ENCODE peak calls at places on chromosomes 16 and 17, in seven cellular contexts. K is activated T-helper 1 cell treated with Interleukin-2 at 50 U/mL for 16 hours, J is kidney, C is left ventricle myocardium inferior, T is dermis microvascular lymphatic vessel endothelial cell, Q is erythroblast, S is stomach. X is an unnamed sample.

GRCh38 chr17:74118504-74118903 is 85.0 kb upstream of the RPL38 start:
- DNase-seq in K (no peak), Q (no peak), S (no peak), J (peak), C (no peak), T (no peak), X (no peak)

GRCh38 chr16:84680165-84680842 is 19.5 kb upstream of the USP10 start:
- DNase-seq in Q (no peak), J (no peak), S (no peak), T (no peak), C (no peak), K (no peak), X (no peak)

GRCh38 chr17:41211845-41212466 is 14.5 kb upstream of the KRTAP9-2 start:
- DNase-seq in T (no peak), Q (no peak), S (no peak), K (no peak), J (no peak), C (no peak), X (no peak)

GRCh38 chr16:75053791-75054555 is 55.1 kb downstream of the ZNRF1 start:
- DNase-seq in Q (peak), S (peak), K (no peak), C (peak), J (peak), T (peak), X (peak)

GRCh38 chr17:68399638-68400403 is 57.5 kb downstream of the WIPI1 start:
- DNase-seq in C (no peak), Q (no peak), J (no peak), T (peak), K (no peak), S (no peak), X (no peak)

GRCh38 chr17:42518046-42518754 is 17.8 kb upstream of the NAGLU start:
- DNase-seq in Q (peak), K (no peak), C (peak), J (peak), S (peak), T (peak), X (peak)

GRCh38 chr16:70512456-70512855 is 10.9 kb downstream of the COG4 start:
- DNase-seq in C (no peak), J (no peak), K (no peak), Q (no peak), S (no peak), T (no peak), X (no peak)

GRCh38 chr17:75941442-75941819 is 589 bp upstream of the FBF1 start:
- DNase-seq in K (no peak), C (no peak), T (no peak), Q (no peak), J (no peak), S (no peak), X (no peak)

GRCh38 chr17:6677158-6677831 is 25.7 kb downstream of the C17orf100 start:
- DNase-seq in J (no peak), S (peak), T (no peak), Q (no peak), C (no peak), K (no peak), X (peak)

GRCh38 chr17:48617515-48618365 is 2.6 kb upstream of the HOXB8 start:
- DNase-seq in J (no peak), S (no peak), C (no peak), T (no peak), K (no peak), Q (no peak), X (no peak)

GRCh38 chr17:80813318-80813717 is 178.3 kb upstream of the CHMP6 start:
- DNase-seq in Q (no peak), J (no peak), K (no peak), S (no peak), T (no peak), C (no peak), X (no peak)

GRCh38 chr16:24255446-24256352 is at the start of gene CACNG3:
- DNase-seq in Q (peak), J (peak), S (no peak), K (no peak), T (peak), C (peak), X (peak)

GRCh38 chr17:37450090-37450489 is 39.6 kb upstream of the DUSP14 start:
- DNase-seq in C (no peak), S (no peak), Q (no peak), K (no peak), T (peak), J (no peak), X (no peak)

GRCh38 chr16:11672206-11673090 is 4.2 kb downstream of the SNN start:
- DNase-seq in C (no peak), K (no peak), T (peak), S (no peak), Q (no peak), J (peak), X (peak)

GRCh38 chr16:58021661-58022551 is 3.6 kb upstream of the MMP15 start:
- DNase-seq in C (peak), Q (no peak), S (no peak), K (no peak), J (peak), T (no peak), X (no peak)

GRCh38 chr17:55699178-55699865 is 23.3 kb downstream of the TMEM100 start:
- DNase-seq in T (peak), J (no peak), K (no peak), Q (no peak), S (no peak), C (no peak), X (no peak)

GRCh38 chr16:22188595-22189442 is 17.3 kb upstream of the EEF2K start:
- DNase-seq in J (peak), Q (peak), S (peak), C (peak), T (peak), K (peak), X (peak)

GRCh38 chr17:56629450-56630187 is 36.1 kb downstream of the NOG start:
- DNase-seq in K (no peak), T (no peak), Q (no peak), J (no peak), C (no peak), S (no peak), X (peak)

GRCh38 chr17:21463779-21464407 is 87.7 kb downstream of the KCNJ12 start:
- DNase-seq in T (no peak), K (no peak), S (no peak), C (no peak), Q (no peak), J (peak), X (no peak)

GRCh38 chr17:76881966-76882365 is 13.8 kb downstream of the MGAT5B start:
- DNase-seq in S (no peak), Q (no peak), C (no peak), K (no peak), T (no peak), J (no peak), X (no peak)

GRCh38 chr17:77640242-77640641 is 318.3 kb upstream of the TNRC6C start:
- DNase-seq in J (no peak), C (no peak), T (no peak), S (no peak), K (no peak), Q (no peak), X (no peak)

X was measured in OCI-M1.